ENCODE peak calls at places on chromosomes 1 and 21, in five cellular contexts. One of them, this sample, is unnamed.

GRCh38 chr1:1239247-1239623 is 7.2 kb downstream of the B3GALT6 start:
- DNase-seq in fibroblast of pulmonary artery: no peak
- DNase-seq in stomach: no peak
- DNase-seq in BE2C: no peak
- DNase-seq in ascending aorta: no peak
- DNase-seq in this sample: no peak

GRCh38 chr21:41387042-41387819 is 25.4 kb downstream of the MX2 start:
- DNase-seq in fibroblast of pulmonary artery: no peak
- DNase-seq in stomach: no peak
- DNase-seq in BE2C: no peak
- DNase-seq in ascending aorta: no peak
- DNase-seq in this sample: no peak

GRCh38 chr1:210076620-210077019 is 138.6 kb downstream of the SYT14 start:
- DNase-seq in fibroblast of pulmonary artery: no peak
- DNase-seq in stomach: no peak
- DNase-seq in BE2C: no peak
- DNase-seq in ascending aorta: no peak
- DNase-seq in this sample: no peak

GRCh38 chr1:199403421-199404116 is 623.9 kb upstream of the NR5A2 start:
- DNase-seq in fibroblast of pulmonary artery: peak
- DNase-seq in stomach: no peak
- DNase-seq in BE2C: no peak
- DNase-seq in ascending aorta: no peak
- DNase-seq in this sample: peak

GRCh38 chr1:177044390-177044789 is 120.1 kb downstream of the ASTN1 start:
- DNase-seq in fibroblast of pulmonary artery: no peak
- DNase-seq in stomach: no peak
- DNase-seq in BE2C: no peak
- DNase-seq in ascending aorta: no peak
- DNase-seq in this sample: no peak

GRCh38 chr1:43227138-43227836 is 42.5 kb upstream of the TMEM125 start:
- DNase-seq in fibroblast of pulmonary artery: peak
- DNase-seq in stomach: peak
- DNase-seq in BE2C: peak
- DNase-seq in ascending aorta: peak
- DNase-seq in this sample: peak

GRCh38 chr1:29235955-29236742 is at the start of gene PTPRU:
- DNase-seq in fibroblast of pulmonary artery: peak
- DNase-seq in stomach: peak
- DNase-seq in BE2C: peak
- DNase-seq in ascending aorta: peak
- DNase-seq in this sample: no peak

GRCh38 chr1:240831191-240831631 is 219.3 kb upstream of the GREM2 start:
- DNase-seq in fibroblast of pulmonary artery: peak
- DNase-seq in stomach: no peak
- DNase-seq in BE2C: no peak
- DNase-seq in ascending aorta: no peak
- DNase-seq in this sample: no peak

GRCh38 chr1:235918032-235918431 is 51.3 kb upstream of the LYST start:
- DNase-seq in fibroblast of pulmonary artery: no peak
- DNase-seq in stomach: no peak
- DNase-seq in BE2C: peak
- DNase-seq in ascending aorta: peak
- DNase-seq in this sample: no peak

GRCh38 chr1:224615861-224616760 is at the start of gene CNIH3:
- DNase-seq in fibroblast of pulmonary artery: peak
- DNase-seq in stomach: peak
- DNase-seq in BE2C: peak
- DNase-seq in ascending aorta: no peak
- DNase-seq in this sample: peak

GRCh38 chr1:64343105-64343960 is 126.6 kb upstream of the CACHD1 start:
- DNase-seq in fibroblast of pulmonary artery: peak
- DNase-seq in stomach: no peak
- DNase-seq in BE2C: peak
- DNase-seq in ascending aorta: no peak
- DNase-seq in this sample: peak

GRCh38 chr1:155186266-155186954 is 12.8 kb downstream of the TRIM46 start:
- DNase-seq in fibroblast of pulmonary artery: no peak
- DNase-seq in stomach: peak
- DNase-seq in BE2C: no peak
- DNase-seq in ascending aorta: no peak
- DNase-seq in this sample: no peak

GRCh38 chr1:175757381-175758015 is 14.1 kb upstream of the TNR start:
- DNase-seq in fibroblast of pulmonary artery: no peak
- DNase-seq in stomach: peak
- DNase-seq in BE2C: peak
- DNase-seq in ascending aorta: no peak
- DNase-seq in this sample: no peak

GRCh38 chr1:212545941-212546638 is 62.5 kb upstream of the ATF3 start:
- DNase-seq in fibroblast of pulmonary artery: peak
- DNase-seq in stomach: no peak
- DNase-seq in BE2C: no peak
- DNase-seq in ascending aorta: no peak
- DNase-seq in this sample: no peak

GRCh38 chr1:201385299-201385891 is 7.9 kb upstream of the TNNT2 start:
- DNase-seq in fibroblast of pulmonary artery: peak
- DNase-seq in stomach: peak
- DNase-seq in BE2C: peak
- DNase-seq in ascending aorta: no peak
- DNase-seq in this sample: no peak

GRCh38 chr1:30907390-30907640 is 1.2 kb downstream of the SDC3 start:
- DNase-seq in fibroblast of pulmonary artery: no peak
- DNase-seq in stomach: no peak
- DNase-seq in BE2C: no peak
- DNase-seq in ascending aorta: no peak
- DNase-seq in this sample: no peak

GRCh38 chr1:30908446-30908885 is at the start of gene SDC3:
- DNase-seq in fibroblast of pulmonary artery: peak
- DNase-seq in stomach: peak
- DNase-seq in BE2C: no peak
- DNase-seq in ascending aorta: peak
- DNase-seq in this sample: no peak

GRCh38 chr1:30908886-30909777 is 574 bp upstream of the SDC3 start:
- DNase-seq in fibroblast of pulmonary artery: no peak
- DNase-seq in stomach: no peak
- DNase-seq in BE2C: no peak
- DNase-seq in ascending aorta: peak
- DNase-seq in this sample: no peak

GRCh38 chr1:30906631-30907389 is 1.7 kb downstream of the SDC3 start:
- DNase-seq in fibroblast of pulmonary artery: no peak
- DNase-seq in stomach: no peak
- DNase-seq in BE2C: no peak
- DNase-seq in ascending aorta: peak
- DNase-seq in this sample: no peak

GRCh38 chr1:30907641-30908445 is 715 bp downstream of the SDC3 start:
- DNase-seq in fibroblast of pulmonary artery: no peak
- DNase-seq in stomach: no peak
- DNase-seq in BE2C: no peak
- DNase-seq in ascending aorta: peak
- DNase-seq in this sample: no peak
- H3K4me3 ChIP-seq in fibroblast of pulmonary artery: peak
- H3K4me3 ChIP-seq in stomach: peak
- H3K4me3 ChIP-seq in BE2C: no peak
- H3K4me3 ChIP-seq in ascending aorta: peak
- H3K4me3 ChIP-seq in this sample: peak

GRCh38 chr1:157136133-157136532 is 2.1 kb downstream of the ETV3 start:
- DNase-seq in fibroblast of pulmonary artery: no peak
- DNase-seq in stomach: no peak
- DNase-seq in BE2C: no peak
- DNase-seq in ascending aorta: no peak
- DNase-seq in this sample: no peak
- TF ChIP-seq CTCF in fibroblast of pulmonary artery: no peak
- TF ChIP-seq CTCF in stomach: no peak
- TF ChIP-seq CTCF in BE2C: no peak
- TF ChIP-seq CTCF in ascending aorta: no peak
- TF ChIP-seq CTCF in this sample: no peak

GRCh38 chr1:242240061-242240460 is 241.2 kb upstream of the MAP1LC3C start:
- DNase-seq in fibroblast of pulmonary artery: no peak
- DNase-seq in stomach: no peak
- DNase-seq in BE2C: peak
- DNase-seq in ascending aorta: no peak
- DNase-seq in this sample: no peak
- H3K4me3 ChIP-seq in fibroblast of pulmonary artery: no peak
- H3K4me3 ChIP-seq in stomach: no peak
- H3K4me3 ChIP-seq in BE2C: no peak
- H3K4me3 ChIP-seq in ascending aorta: no peak
- H3K4me3 ChIP-seq in this sample: no peak

GRCh38 chr1:53294557-53294956 is 33.3 kb downstream of the LRP8 start:
- DNase-seq in fibroblast of pulmonary artery: peak
- DNase-seq in stomach: no peak
- DNase-seq in BE2C: no peak
- DNase-seq in ascending aorta: no peak
- DNase-seq in this sample: peak

GRCh38 chr1:53289050-53289429 is 38.8 kb downstream of the LRP8 start:
- DNase-seq in fibroblast of pulmonary artery: no peak
- DNase-seq in stomach: no peak
- DNase-seq in BE2C: no peak
- DNase-seq in ascending aorta: no peak
- DNase-seq in this sample: no peak

GRCh38 chr1:53292690-53293089 is 35.2 kb downstream of the LRP8 start:
- DNase-seq in fibroblast of pulmonary artery: no peak
- DNase-seq in stomach: no peak
- DNase-seq in BE2C: no peak
- DNase-seq in ascending aorta: no peak
- DNase-seq in this sample: no peak

GRCh38 chr1:53293123-53293522 is 34.7 kb downstream of the LRP8 start:
- DNase-seq in fibroblast of pulmonary artery: peak
- DNase-seq in stomach: no peak
- DNase-seq in BE2C: no peak
- DNase-seq in ascending aorta: peak
- DNase-seq in this sample: no peak

DNA sequence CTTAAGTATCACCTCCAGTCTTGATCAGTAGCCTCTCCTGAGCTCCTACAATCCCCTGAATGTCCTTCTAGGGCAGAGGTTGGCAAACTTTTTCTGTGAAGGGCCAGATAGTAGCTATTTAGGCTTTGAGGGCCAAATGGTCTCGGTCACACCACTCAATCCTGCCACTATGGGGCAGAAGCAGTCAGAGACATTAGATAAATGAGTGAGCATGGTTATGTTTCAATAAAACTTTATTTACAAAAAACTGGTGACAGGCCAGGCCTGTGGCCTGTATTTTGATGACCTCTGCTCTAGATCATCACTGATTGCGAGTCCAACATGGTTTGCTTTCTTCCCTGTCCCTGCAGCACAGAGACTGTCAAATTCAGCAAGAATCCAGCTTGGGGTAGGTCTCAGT is 36.3 kb downstream of the LRP8 start:
- DNase-seq in fibroblast of pulmonary artery: no peak
- DNase-seq in stomach: no peak
- DNase-seq in BE2C: no peak
- DNase-seq in ascending aorta: no peak
- DNase-seq in this sample: no peak
- TF ChIP-seq CTCF in fibroblast of pulmonary artery: peak
- TF ChIP-seq CTCF in stomach: no peak
- TF ChIP-seq CTCF in BE2C: peak
- TF ChIP-seq CTCF in ascending aorta: no peak
- TF ChIP-seq CTCF in this sample: no peak

This sample was measured in astrocyte of the cerebellum.